ENCODE peak calls at places on chromosomes 12 and 14, in seven cellular contexts. One of them, this sample, is unnamed.

GRCh38 chr12:119803391-119803791 is 73.7 kb downstream of the CIT start:
- DNase-seq in fibroblast of lung: peak
- DNase-seq in effector CD4-positive, alpha-beta T cell: no peak
- DNase-seq in nucleus accumbens: peak
- DNase-seq in suprapubic skin: no peak
- DNase-seq in GM04504: no peak
- DNase-seq in NCI-H345: no peak
- DNase-seq in this sample: no peak

GRCh38 chr12:53034459-53034858 is 15.4 kb upstream of the TNS2 start:
- DNase-seq in fibroblast of lung: no peak
- DNase-seq in effector CD4-positive, alpha-beta T cell: no peak
- DNase-seq in nucleus accumbens: no peak
- DNase-seq in suprapubic skin: no peak
- DNase-seq in GM04504: no peak
- DNase-seq in NCI-H345: no peak
- DNase-seq in this sample: no peak

GRCh38 chr12:52056801-52057613 is 5.8 kb downstream of the NR4A1 start:
- DNase-seq in fibroblast of lung: no peak
- DNase-seq in effector CD4-positive, alpha-beta T cell: no peak
- DNase-seq in nucleus accumbens: no peak
- DNase-seq in suprapubic skin: no peak
- DNase-seq in GM04504: no peak
- DNase-seq in NCI-H345: no peak
- DNase-seq in this sample: no peak

GRCh38 chr12:8065991-8066594 is at the start of gene C3AR1:
- DNase-seq in fibroblast of lung: peak
- DNase-seq in effector CD4-positive, alpha-beta T cell: peak
- DNase-seq in nucleus accumbens: no peak
- DNase-seq in suprapubic skin: no peak
- DNase-seq in GM04504: no peak
- DNase-seq in NCI-H345: no peak
- DNase-seq in this sample: no peak

GRCh38 chr12:58916891-58917570 is 3.3 kb downstream of the LRIG3 start:
- DNase-seq in fibroblast of lung: peak
- DNase-seq in effector CD4-positive, alpha-beta T cell: no peak
- DNase-seq in nucleus accumbens: no peak
- DNase-seq in suprapubic skin: no peak
- DNase-seq in GM04504: peak
- DNase-seq in NCI-H345: peak
- DNase-seq in this sample: no peak

GRCh38 chr12:106586803-106587684 is 4.2 kb downstream of the RFX4 start:
- DNase-seq in fibroblast of lung: no peak
- DNase-seq in effector CD4-positive, alpha-beta T cell: no peak
- DNase-seq in nucleus accumbens: no peak
- DNase-seq in suprapubic skin: no peak
- DNase-seq in GM04504: no peak
- DNase-seq in NCI-H345: peak
- DNase-seq in this sample: no peak

GRCh38 chr12:50188875-50189575 is 21.9 kb upstream of the CERS5 start:
- DNase-seq in fibroblast of lung: no peak
- DNase-seq in effector CD4-positive, alpha-beta T cell: no peak
- DNase-seq in nucleus accumbens: no peak
- DNase-seq in suprapubic skin: no peak
- DNase-seq in GM04504: no peak
- DNase-seq in NCI-H345: no peak
- DNase-seq in this sample: no peak

GRCh38 chr12:79151956-79152355 is 287.4 kb downstream of the SYT1 start:
- DNase-seq in fibroblast of lung: peak
- DNase-seq in effector CD4-positive, alpha-beta T cell: no peak
- DNase-seq in nucleus accumbens: no peak
- DNase-seq in suprapubic skin: no peak
- DNase-seq in GM04504: no peak
- DNase-seq in NCI-H345: no peak
- DNase-seq in this sample: no peak

GRCh38 chr12:113903381-113903863 is 62.7 kb downstream of the RBM19 start:
- DNase-seq in fibroblast of lung: peak
- DNase-seq in effector CD4-positive, alpha-beta T cell: no peak
- DNase-seq in nucleus accumbens: no peak
- DNase-seq in suprapubic skin: no peak
- DNase-seq in GM04504: peak
- DNase-seq in NCI-H345: no peak
- DNase-seq in this sample: no peak

GRCh38 chr12:1918081-1918874 is at the start of gene CACNA2D4:
- DNase-seq in fibroblast of lung: no peak
- DNase-seq in effector CD4-positive, alpha-beta T cell: no peak
- DNase-seq in nucleus accumbens: no peak
- DNase-seq in suprapubic skin: peak
- DNase-seq in GM04504: no peak
- DNase-seq in NCI-H345: no peak
- DNase-seq in this sample: peak

GRCh38 chr14:85310491-85311272 is 219.3 kb upstream of the FLRT2 start:
- DNase-seq in fibroblast of lung: no peak
- DNase-seq in effector CD4-positive, alpha-beta T cell: no peak
- DNase-seq in nucleus accumbens: no peak
- DNase-seq in suprapubic skin: no peak
- DNase-seq in GM04504: no peak
- DNase-seq in NCI-H345: no peak
- DNase-seq in this sample: no peak

GRCh38 chr12:19203539-19204506 is 74.3 kb downstream of the PLEKHA5 start:
- DNase-seq in fibroblast of lung: no peak
- DNase-seq in effector CD4-positive, alpha-beta T cell: no peak
- DNase-seq in nucleus accumbens: no peak
- DNase-seq in suprapubic skin: no peak
- DNase-seq in GM04504: no peak
- DNase-seq in NCI-H345: no peak
- DNase-seq in this sample: no peak

GRCh38 chr12:44972746-44973421 is 78.0 kb downstream of the DBX2 start:
- DNase-seq in fibroblast of lung: peak
- DNase-seq in effector CD4-positive, alpha-beta T cell: no peak
- DNase-seq in nucleus accumbens: no peak
- DNase-seq in suprapubic skin: no peak
- DNase-seq in GM04504: no peak
- DNase-seq in NCI-H345: no peak
- DNase-seq in this sample: peak

GRCh38 chr12:62692884-62693283 is 226.3 kb downstream of the MON2 start:
- DNase-seq in fibroblast of lung: peak
- DNase-seq in effector CD4-positive, alpha-beta T cell: no peak
- DNase-seq in nucleus accumbens: no peak
- DNase-seq in suprapubic skin: no peak
- DNase-seq in GM04504: peak
- DNase-seq in NCI-H345: no peak
- DNase-seq in this sample: no peak

GRCh38 chr12:88982694-88983093 is 369.6 kb downstream of the DUSP6 start:
- DNase-seq in fibroblast of lung: no peak
- DNase-seq in effector CD4-positive, alpha-beta T cell: no peak
- DNase-seq in nucleus accumbens: no peak
- DNase-seq in suprapubic skin: no peak
- DNase-seq in GM04504: no peak
- DNase-seq in NCI-H345: no peak
- DNase-seq in this sample: no peak

GRCh38 chr14:68132722-68133121 is 313.1 kb downstream of the RAD51B start:
- DNase-seq in fibroblast of lung: no peak
- DNase-seq in effector CD4-positive, alpha-beta T cell: no peak
- DNase-seq in nucleus accumbens: no peak
- DNase-seq in suprapubic skin: no peak
- DNase-seq in GM04504: no peak
- DNase-seq in NCI-H345: no peak
- DNase-seq in this sample: no peak

GRCh38 chr12:3743803-3744202 is 9.1 kb downstream of the CRACR2A start:
- DNase-seq in fibroblast of lung: peak
- DNase-seq in effector CD4-positive, alpha-beta T cell: no peak
- DNase-seq in nucleus accumbens: no peak
- DNase-seq in suprapubic skin: no peak
- DNase-seq in GM04504: no peak
- DNase-seq in NCI-H345: no peak
- DNase-seq in this sample: no peak

GRCh38 chr14:22478670-22479069 is 110.4 kb downstream of the DAD1 start:
- DNase-seq in fibroblast of lung: peak
- DNase-seq in effector CD4-positive, alpha-beta T cell: no peak
- DNase-seq in nucleus accumbens: no peak
- DNase-seq in suprapubic skin: no peak
- DNase-seq in GM04504: no peak
- DNase-seq in NCI-H345: peak
- DNase-seq in this sample: no peak

GRCh38 chr12:109277899-109278762 is 31.0 kb downstream of the FOXN4 start:
- DNase-seq in fibroblast of lung: no peak
- DNase-seq in effector CD4-positive, alpha-beta T cell: no peak
- DNase-seq in nucleus accumbens: no peak
- DNase-seq in suprapubic skin: no peak
- DNase-seq in GM04504: peak
- DNase-seq in NCI-H345: no peak
- DNase-seq in this sample: no peak

GRCh38 chr12:128806573-128806972 is 17.2 kb downstream of the SLC15A4 start:
- DNase-seq in fibroblast of lung: no peak
- DNase-seq in effector CD4-positive, alpha-beta T cell: no peak
- DNase-seq in nucleus accumbens: no peak
- DNase-seq in suprapubic skin: peak
- DNase-seq in GM04504: no peak
- DNase-seq in NCI-H345: no peak
- DNase-seq in this sample: no peak

GRCh38 chr12:90851800-90852718 is 102.9 kb downstream of the CCER1 start:
- DNase-seq in fibroblast of lung: no peak
- DNase-seq in effector CD4-positive, alpha-beta T cell: no peak
- DNase-seq in nucleus accumbens: no peak
- DNase-seq in suprapubic skin: no peak
- DNase-seq in GM04504: no peak
- DNase-seq in NCI-H345: no peak
- DNase-seq in this sample: no peak

This sample was measured in Caco-2.